ENCODE peak calls at places on chromosomes 7 and 10, in four cellular contexts. Q is stimulated activated CD8-positive, alpha-beta memory T cell treated with anti-CD3 and anti-CD28 coated beads, Interleukin-7, amount 100 ng/mL, for 48 hours; U is NCI-H1105; C is cardiac muscle cell. H is an unnamed sample.
A peak's percentile ranks its signal among the peaks of the same experiment; 100 is the strongest.

GRCh38 chr7:97013025-97013424 is 7.7 kb downstream of the DLX6 start:
- DNase-seq in Q (no peak), U (no peak), C (no peak), H (no peak)

GRCh38 chr7:49670991-49671390 is 102.4 kb upstream of the VWC2 start:
- DNase-seq in Q (no peak), U (no peak), C (no peak), H (no peak)

GRCh38 chr10:7722927-7723529 is 19.9 kb downstream of the ITIH2 start:
- DNase-seq in Q (no peak), U (no peak), C (no peak), H (no peak)

GRCh38 chr7:93011351-93012294 is 106.2 kb downstream of the SAMD9 start:
- DNase-seq in Q (no peak), U (no peak), C (no peak), H (no peak)

GRCh38 chr7:3336042-3336665 is 35.1 kb downstream of the SDK1 start:
- DNase-seq in Q (no peak), U (peak; percentile 50), C (no peak), H (no peak)

GRCh38 chr7:131110294-131111080 is 217.2 kb upstream of the MKLN1 start:
- DNase-seq in Q (no peak), U (no peak), C (no peak), H (peak; percentile 44)

GRCh38 chr10:3239066-3239919 is 66.7 kb upstream of the PITRM1 start:
- DNase-seq in Q (peak; percentile 43), U (no peak), C (peak; percentile 62), H (no peak)

GRCh38 chr7:50647286-50647980 is 82.2 kb upstream of the DDC start:
- DNase-seq in Q (no peak), U (no peak), C (no peak), H (no peak)

GRCh38 chr7:47714669-47715607 is 133.0 kb upstream of the TNS3 start:
- DNase-seq in Q (no peak), U (no peak), C (no peak), H (no peak)

GRCh38 chr7:134365341-134366054 is 48.8 kb upstream of the SLC35B4 start:
- DNase-seq in Q (no peak), U (no peak), C (no peak), H (no peak)

GRCh38 chr10:110919349-110919931 is at the start of gene SHOC2:
- DNase-seq in Q (peak; percentile 99), U (peak; percentile 97), C (peak; percentile 99), H (peak; percentile 96)

GRCh38 chr7:603152-603941 is 83.7 kb upstream of the PDGFA start:
- DNase-seq in Q (peak; percentile 63), U (no peak), C (no peak), H (no peak)

GRCh38 chr10:49309691-49310371 is 10.9 kb downstream of the C10orf71 start:
- DNase-seq in Q (peak; percentile 7), U (no peak), C (no peak), H (no peak)

GRCh38 chr10:98331888-98332287 is 63.9 kb upstream of the LOXL4 start:
- DNase-seq in Q (no peak), U (no peak), C (no peak), H (no peak)

GRCh38 chr7:117597755-117598154 is 117.9 kb downstream of the CFTR start:
- DNase-seq in Q (no peak), U (no peak), C (no peak), H (no peak)

GRCh38 chr10:70135684-70136083 is 3.1 kb upstream of the AIFM2 start:
- DNase-seq in Q (no peak), U (no peak), C (no peak), H (no peak)

GRCh38 chr7:69052447-69052846 is 545.8 kb upstream of the AUTS2 start:
- DNase-seq in Q (no peak), U (no peak), C (no peak), H (no peak)

GRCh38 chr10:69222157-69223027 is 2.3 kb downstream of the HKDC1 start:
- DNase-seq in Q (peak; percentile 82), U (no peak), C (peak; percentile 58), H (peak; percentile 0)

GRCh38 chr10:72953687-72954086 is 919 bp downstream of the PLA2G12B start:
- DNase-seq in Q (no peak), U (no peak), C (peak; percentile 79), H (no peak)

GRCh38 chr7:43196379-43196778 is 83.9 kb downstream of the HECW1 start:
- DNase-seq in Q (no peak), U (no peak), C (no peak), H (no peak)

GRCh38 chr7:35630573-35630972 is 64.4 kb downstream of the HERPUD2 start:
- DNase-seq in Q (no peak), U (no peak), C (no peak), H (no peak)

GRCh38 chr7:106039486-106040060 is 72.5 kb downstream of the SYPL1 start:
- DNase-seq in Q (no peak), U (no peak), C (peak; percentile 42), H (no peak)

GRCh38 chr10:79137826-79138225 is 69.1 kb downstream of the ZMIZ1 start:
- DNase-seq in Q (peak; percentile 53), U (no peak), C (no peak), H (no peak)

GRCh38 chr7:627661-628027 is 98.9 kb upstream of the DNAAF5 start:
- DNase-seq in Q (no peak), U (no peak), C (no peak), H (no peak)

H was measured in NCI-H2227 treated with DMSO at 0.1 percent for 48 hours.